ENCODE peak calls at places on chromosomes 4 and X, in seven cellular contexts. S is HuH-7; K is neural progenitor cell; Y is activated CD4-positive, alpha-beta T cell treated with anti-CD3 and anti-CD28 coated beads for 24 hours; U is immature natural killer cell; W is smooth muscle cell of the brain vasculature; D is EL. Z is an unnamed sample.
A peak's percentile ranks its signal among the peaks of the same experiment; 100 is the strongest.

GRCh38 chr4:2352729-2353221 is 65.7 kb downstream of the ZFYVE28 start:
- DNase-seq in W (no peak), U (no peak), S (no peak), D (no peak), Y (no peak), K (no peak), Z (no peak)

GRCh38 chr4:156252300-156253016 is 298.8 kb upstream of the CTSO start:
- DNase-seq in Y (no peak), D (peak; percentile 23), S (no peak), W (no peak), K (no peak), U (no peak), Z (no peak)

GRCh38 chr4:75654905-75655304 is 18.3 kb downstream of the G3BP2 start:
- DNase-seq in U (no peak), Y (no peak), D (no peak), W (no peak), K (no peak), S (no peak), Z (no peak)

GRCh38 chrX:139844163-139844562 is 88.7 kb downstream of the ATP11C start:
- DNase-seq in W (no peak), Y (no peak), U (no peak), D (no peak), K (no peak), S (no peak), Z (no peak)

GRCh38 chr4:87510747-87511146 is 18.4 kb downstream of the SPARCL1 start:
- DNase-seq in K (no peak), D (no peak), Y (no peak), W (no peak), S (no peak), U (no peak), Z (no peak)

GRCh38 chr4:102343964-102344519 is 1.2 kb downstream of the SLC39A8 start:
- DNase-seq in D (no peak), K (peak; percentile 56), W (no peak), Y (peak; percentile 46), S (peak; percentile 7), U (peak; percentile 30), Z (no peak)

GRCh38 chr4:183729430-183730328 is 70.6 kb downstream of the TRAPPC11 start:
- DNase-seq in K (no peak), Y (no peak), S (no peak), U (no peak), D (peak; percentile 54), W (no peak), Z (no peak)

GRCh38 chr4:15920723-15921591 is 17.6 kb downstream of the FGFBP1 start:
- DNase-seq in Y (no peak), D (peak; percentile 96), U (no peak), S (no peak), W (peak; percentile 91), K (no peak), Z (no peak)

GRCh38 chr4:85486425-85487101 is 11.6 kb downstream of the ARHGAP24 start:
- DNase-seq in K (no peak), D (no peak), W (no peak), S (no peak), Y (no peak), U (no peak), Z (no peak)

GRCh38 chr4:190020790-190021717 is 6.0 kb downstream of the FRG2 start:
- DNase-seq in Y (no peak), D (peak; percentile 53), K (peak; percentile 83), S (no peak), U (no peak), W (no peak), Z (no peak)

GRCh38 chr4:89403826-89404225 is 96.2 kb upstream of the GPRIN3 start:
- DNase-seq in W (no peak), K (no peak), Y (no peak), S (no peak), U (no peak), D (no peak), Z (no peak)

GRCh38 chr4:108240356-108240755 is 71.6 kb upstream of the LEF1 start:
- DNase-seq in W (no peak), Y (no peak), S (no peak), D (no peak), K (no peak), U (no peak), Z (no peak)

GRCh38 chrX:68685722-68686683 is 38.5 kb downstream of the STARD8 start:
- DNase-seq in W (no peak), S (no peak), Y (no peak), U (no peak), K (peak; percentile 50), D (peak; percentile 64), Z (no peak)

GRCh38 chr4:82428526-82428968 is 1.7 kb downstream of the HNRNPDL start:
- DNase-seq in W (no peak), Y (no peak), U (no peak), S (no peak), D (no peak), K (no peak), Z (no peak)

GRCh38 chr4:151099976-151100417 is 569 bp downstream of the RPS3A start:
- DNase-seq in S (no peak), U (no peak), D (peak; percentile 28), W (peak; percentile 12), Y (peak; percentile 16), K (no peak), Z (no peak)

GRCh38 chr4:98939892-98940298 is 11.0 kb upstream of the EIF4E start:
- DNase-seq in U (peak; percentile 21), K (peak; percentile 64), Y (no peak), D (peak; percentile 68), S (peak; percentile 16), W (peak; percentile 46), Z (no peak)

GRCh38 chrX:13697440-13697839 is 8.5 kb downstream of the RAB9A start:
- DNase-seq in K (no peak), S (no peak), W (no peak), D (no peak), Y (no peak), U (peak; percentile 53), Z (no peak)

GRCh38 chr4:2069986-2070385 is 10.9 kb downstream of the NAT8L start:
- DNase-seq in W (no peak), S (no peak), K (no peak), D (no peak), Y (no peak), U (no peak), Z (no peak)

GRCh38 chr4:184937745-184938144 is 80.5 kb upstream of the HELT start:
- DNase-seq in K (peak; percentile 8), Y (no peak), D (peak; percentile 4), S (no peak), U (no peak), W (no peak), Z (no peak)

GRCh38 chr4:83118869-83119268 is 4.3 kb upstream of the PLAC8 start:
- DNase-seq in W (no peak), S (no peak), Y (no peak), K (no peak), D (no peak), U (no peak), Z (no peak)

GRCh38 chrX:1390621-1391369 is 1.1 kb downstream of the SLC25A6 start:
- DNase-seq in S (no peak), Y (no peak), W (no peak), D (no peak), U (no peak), K (peak; percentile 36), Z (no peak)

GRCh38 chr4:48110452-48110978 is 23.5 kb downstream of the TXK start:
- DNase-seq in W (no peak), Y (no peak), K (no peak), U (no peak), D (no peak), S (no peak), Z (no peak)

GRCh38 chr4:39591290-39591689 is 47.4 kb downstream of the SMIM14 start:
- DNase-seq in W (no peak), K (no peak), Y (no peak), U (no peak), D (no peak), S (no peak), Z (no peak)

GRCh38 chrX:150352114-150352513 is 11.0 kb upstream of the MAMLD1 start:
- DNase-seq in K (no peak), W (no peak), U (no peak), Y (no peak), D (peak; percentile 57), S (no peak), Z (no peak)

GRCh38 chr4:7323872-7324650 is 110.7 kb downstream of the PSAPL1 start:
- DNase-seq in U (no peak), Y (no peak), W (no peak), K (peak; percentile 63), S (no peak), D (no peak), Z (no peak)

GRCh38 chrX:8913665-8914409 is 112.7 kb upstream of the FAM9A start:
- DNase-seq in D (peak; percentile 0), W (no peak), K (no peak), S (no peak), U (no peak), Y (no peak), Z (no peak)

GRCh38 chr4:105061720-105062119 is 85.0 kb upstream of the TET2 start:
- DNase-seq in U (no peak), W (no peak), D (no peak), Y (no peak), S (no peak), K (no peak), Z (no peak)

GRCh38 chrX:11629593-11630211 is 36.0 kb downstream of the ARHGAP6 start:
- DNase-seq in K (no peak), W (peak; percentile 12), D (peak; percentile 37), S (no peak), U (no peak), Y (no peak), Z (no peak)

GRCh38 chrX:131477498-131477897 is 66.4 kb upstream of the OR13H1 start:
- DNase-seq in W (no peak), Y (no peak), U (no peak), D (no peak), K (peak; percentile 14), S (no peak), Z (no peak)

GRCh38 chr4:3207531-3208037 is 41.4 kb upstream of the MSANTD1 start:
- DNase-seq in D (peak; percentile 7), Y (no peak), U (no peak), S (no peak), W (no peak), K (no peak), Z (no peak)

GRCh38 chr4:143587703-143588102 is 74.2 kb downstream of the SMARCA5 start:
- DNase-seq in U (no peak), D (no peak), S (no peak), Y (no peak), K (no peak), W (no peak), Z (no peak)

GRCh38 chrX:51484616-51485015 is 11.8 kb downstream of the NUDT11 start:
- DNase-seq in S (no peak), Y (no peak), K (peak; percentile 18), W (no peak), U (no peak), D (no peak), Z (no peak)

GRCh38 chr4:110064295-110064694 is 134.1 kb downstream of the ELOVL6 start:
- DNase-seq in S (no peak), Y (no peak), D (no peak), K (no peak), U (no peak), W (no peak), Z (no peak)

GRCh38 chr4:118352843-118353373 is at the start of gene PRSS12:
- DNase-seq in W (no peak), Y (peak; percentile 13), D (peak; percentile 86), U (peak; percentile 31), S (peak; percentile 70), K (peak; percentile 87), Z (peak; percentile 35)